ENCODE peak calls at places on chromosomes 3 and 15, in six cellular contexts. K, V, F, Q, S and M are unnamed samples.

GRCh38 chr3:132593950-132594328 is 3.1 kb upstream of the ACKR4 start:
- DNase-seq in K (no peak), Q (no peak), V (peak), S (no peak), F (no peak), M (peak)

GRCh38 chr3:72973031-72973723 is 23.4 kb upstream of the PPP4R2 start:
- DNase-seq in F (no peak), V (no peak), S (peak), Q (no peak), K (no peak), M (no peak)

GRCh38 chr3:63364495-63364894 is 86.4 kb downstream of the SYNPR start:
- DNase-seq in S (no peak), V (peak), Q (no peak), F (no peak), K (no peak), M (peak)

GRCh38 chr3:155426524-155427230 is 133.2 kb upstream of the STRIT1 start:
- DNase-seq in V (no peak), F (no peak), S (no peak), Q (no peak), K (no peak), M (no peak)

GRCh38 chr3:15279200-15279599 is 53.2 kb downstream of the SH3BP5 start:
- DNase-seq in F (no peak), V (no peak), Q (no peak), K (no peak), S (no peak), M (no peak)

GRCh38 chr15:52788099-52788986 is 1.8 kb downstream of the ONECUT1 start:
- DNase-seq in V (no peak), K (no peak), F (no peak), S (no peak), Q (no peak), M (no peak)

GRCh38 chr3:99945328-99945995 is 127.8 kb downstream of the CMSS1 start:
- DNase-seq in F (no peak), K (no peak), V (no peak), S (peak), Q (no peak), M (no peak)

GRCh38 chr3:123048480-123049237 is 18.2 kb upstream of the PDIA5 start:
- DNase-seq in F (no peak), S (no peak), Q (no peak), V (no peak), K (no peak), M (no peak)

GRCh38 chr3:108099203-108099602 is 8.4 kb upstream of the CD47 start:
- DNase-seq in S (no peak), V (no peak), Q (no peak), F (no peak), K (no peak), M (no peak)

GRCh38 chr3:134522541-134522940 is 36.7 kb downstream of the CEP63 start:
- DNase-seq in V (no peak), K (no peak), F (no peak), Q (no peak), S (no peak), M (no peak)

GRCh38 chr3:10808974-10809373 is 7.1 kb upstream of the SLC6A11 start:
- DNase-seq in F (no peak), V (no peak), K (no peak), Q (no peak), S (no peak), M (no peak)

GRCh38 chr3:97823503-97824004 is 1.7 kb downstream of the CRYBG3 start:
- DNase-seq in S (no peak), F (no peak), V (peak), Q (no peak), K (no peak), M (no peak)

GRCh38 chr3:114694251-114694650 is 400.4 kb downstream of the TIGIT start:
- DNase-seq in K (no peak), F (no peak), Q (no peak), S (no peak), V (no peak), M (no peak)
- H3K4me3 ChIP-seq in K (no peak), F (no peak), Q (no peak), S (no peak), V (no peak), M (no peak)

GRCh38 chr3:47158208-47158607 is 5.7 kb downstream of the SETD2 start:
- DNase-seq in K (no peak), S (no peak), V (no peak), F (no peak), Q (no peak), M (no peak)
- H3K4me3 ChIP-seq in K (no peak), S (no peak), V (no peak), F (no peak), Q (no peak), M (no peak)

GRCh38 chr3:195442573-195443390 is at the start of gene ACAP2:
- DNase-seq in Q (peak), S (peak), K (peak), V (peak), F (peak), M (peak)

GRCh38 chr3:195445885-195446284 is 3.1 kb upstream of the ACAP2 start:
- DNase-seq in S (no peak), F (no peak), V (no peak), Q (no peak), K (no peak), M (no peak)

GRCh38 chr3:195441971-195442572 is 748 bp downstream of the ACAP2 start:
- DNase-seq in K (no peak), F (peak), V (peak), Q (peak), S (peak), M (no peak)

GRCh38 chr3:195441476-195441970 is 1.3 kb downstream of the ACAP2 start:
- DNase-seq in V (no peak), F (no peak), Q (no peak), S (no peak), K (no peak), M (no peak)

GRCh38 chr3:195443391-195443989 is 670 bp upstream of the ACAP2 start:
- DNase-seq in F (no peak), V (no peak), Q (no peak), S (no peak), K (no peak), M (no peak)
- H3K4me3 ChIP-seq in F (no peak), V (peak), Q (peak), S (peak), K (peak), M (peak)

GRCh38 chr3:33440578-33441321 is 545 bp upstream of the UBP1 start:
- DNase-seq in F (peak), Q (peak), K (peak), S (peak), V (peak), M (peak)
- H3K4me3 ChIP-seq in F (peak), Q (peak), K (peak), S (peak), V (peak), M (peak)

DNA sequence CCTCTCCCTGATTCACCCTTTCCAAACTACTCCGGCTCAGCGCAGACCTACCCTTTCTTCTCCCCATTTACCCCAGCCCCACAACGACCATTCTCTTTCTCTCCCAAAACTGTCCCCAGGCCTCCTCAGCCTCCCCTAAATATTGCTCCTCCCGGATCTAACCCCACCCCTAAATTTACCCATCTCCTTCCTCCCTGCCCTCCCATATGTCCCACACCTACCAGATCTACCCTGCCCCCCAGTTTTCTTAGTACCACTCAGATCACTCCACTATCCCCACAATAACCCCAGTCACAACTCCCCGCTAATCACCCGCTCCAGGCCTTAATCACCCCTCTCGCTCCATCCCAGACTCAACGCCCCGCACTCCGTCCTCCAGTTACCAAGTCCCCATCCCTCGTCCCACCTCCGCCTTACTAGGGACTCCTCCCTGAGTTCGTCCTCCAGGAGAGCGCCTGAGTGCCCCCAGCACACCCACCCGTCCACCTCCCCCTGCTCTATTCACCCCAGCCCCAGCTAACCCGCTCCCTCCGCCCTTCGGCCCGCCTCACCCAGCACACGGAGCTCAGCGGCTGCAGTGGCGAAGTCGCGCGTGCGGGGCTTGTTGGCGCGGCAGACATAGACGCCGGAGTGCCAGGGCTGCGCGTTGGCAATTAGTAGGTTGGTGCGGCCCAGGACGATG is 18.6 kb upstream of the IGDCC3 start:
- DNase-seq in F (no peak), S (no peak), V (no peak), Q (no peak), K (no peak), M (no peak)
- H3K4me3 ChIP-seq in F (no peak), S (no peak), V (no peak), Q (peak), K (no peak), M (no peak)